ENCODE peak calls at places on chromosomes 5 and 9, in six cellular contexts. U is GM23338; R is nephron progenitor cell; K is colonic mucosa; Z is astrocyte of the spinal cord; J is CD4-positive, alpha-beta T cell. W is an unnamed sample.

GRCh38 chr5:103232393-103232999 is 26.1 kb upstream of the MACIR start:
- DNase-seq in K (no peak), U (peak; percentile 56), J (no peak), Z (peak; percentile 53), R (no peak), W (no peak)

GRCh38 chr5:138111937-138112336 is 27.3 kb downstream of the NME5 start:
- DNase-seq in U (no peak), J (no peak), K (no peak), Z (peak; percentile 3), R (no peak), W (no peak)

GRCh38 chr5:136626531-136626930 is 261.2 kb upstream of the TRPC7 start:
- DNase-seq in J (no peak), U (no peak), Z (no peak), K (no peak), R (no peak), W (no peak)

GRCh38 chr9:14312721-14313377 is 1.1 kb downstream of the NFIB start:
- DNase-seq in R (peak; percentile 59), U (peak; percentile 61), K (peak; percentile 47), J (no peak), Z (peak; percentile 48), W (no peak)

GRCh38 chr9:26462213-26462612 is 430.4 kb downstream of the CAAP1 start:
- DNase-seq in Z (peak; percentile 1), R (no peak), J (no peak), K (no peak), U (peak; percentile 71), W (no peak)

GRCh38 chr5:177476531-177477233 is 3.2 kb upstream of the DBN1 start:
- DNase-seq in R (no peak), K (no peak), Z (peak; percentile 56), U (peak; percentile 41), J (no peak), W (no peak)

GRCh38 chr5:2761921-2762488 is 10.5 kb upstream of the IRX2 start:
- DNase-seq in U (peak; percentile 27), K (no peak), Z (no peak), J (no peak), R (no peak), W (no peak)

GRCh38 chr5:95822038-95822407 is 503 bp downstream of the GLRX start:
- DNase-seq in J (no peak), K (peak; percentile 74), Z (peak; percentile 59), U (peak; percentile 71), R (peak; percentile 65), W (no peak)

GRCh38 chr5:8930021-8930420 is 615.9 kb downstream of the SEMA5A start:
- DNase-seq in J (no peak), K (no peak), Z (no peak), R (no peak), U (no peak), W (no peak)

GRCh38 chr5:38755171-38755570 is 90.6 kb upstream of the OSMR start:
- DNase-seq in K (no peak), J (no peak), R (no peak), Z (peak; percentile 82), U (no peak), W (no peak)

GRCh38 chr9:126915281-126915816 is 767 bp downstream of the RALGPS1 start:
- DNase-seq in K (peak; percentile 87), Z (no peak), U (peak; percentile 96), J (no peak), R (no peak), W (peak; percentile 75)

GRCh38 chr5:132753135-132753987 is 6.1 kb downstream of the CCNI2 start:
- DNase-seq in K (no peak), J (no peak), Z (no peak), R (no peak), U (peak; percentile 57), W (peak; percentile 28)

GRCh38 chr9:72333758-72334157 is 31.2 kb downstream of the ZFAND5 start:
- DNase-seq in U (peak; percentile 84), K (no peak), J (no peak), Z (no peak), R (no peak), W (no peak)

GRCh38 chr9:120612218-120612617 is 32.3 kb upstream of the CDK5RAP2 start:
- DNase-seq in R (no peak), Z (no peak), K (no peak), U (peak; percentile 44), J (no peak), W (no peak)

GRCh38 chr5:77181173-77181572 is 29.3 kb upstream of the PDE8B start:
- DNase-seq in Z (no peak), U (peak; percentile 58), R (peak; percentile 21), K (no peak), J (no peak), W (no peak)

GRCh38 chr9:14692918-14693861 is at the start of gene ZDHHC21:
- DNase-seq in Z (peak; percentile 51), R (peak; percentile 73), J (peak; percentile 45), U (peak; percentile 67), K (peak; percentile 75), W (peak; percentile 74)

GRCh38 chr9:135334953-135335460 is 144.6 kb upstream of the PPP1R26 start:
- DNase-seq in U (no peak), Z (no peak), R (no peak), K (no peak), J (no peak), W (no peak)

GRCh38 chr5:124057161-124057814 is 545.3 kb downstream of the CSNK1G3 start:
- DNase-seq in J (no peak), K (peak; percentile 64), U (no peak), Z (peak; percentile 47), R (peak; percentile 15), W (peak; percentile 39)

GRCh38 chr5:95617057-95617456 is 2.8 kb upstream of the GPR150 start:
- DNase-seq in K (no peak), U (no peak), R (no peak), Z (peak; percentile 23), J (no peak), W (no peak)

GRCh38 chr9:38367898-38368297 is 24.6 kb upstream of the ALDH1B1 start:
- DNase-seq in K (no peak), R (no peak), Z (no peak), U (no peak), J (no peak), W (no peak)

GRCh38 chr9:117403403-117403811 is 11.4 kb downstream of the ASTN2 start:
- DNase-seq in U (peak; percentile 20), J (no peak), R (no peak), Z (no peak), K (no peak), W (no peak)

GRCh38 chr5:141758316-141758965 is 76.4 kb upstream of the ARAP3 start:
- DNase-seq in J (no peak), K (no peak), U (peak; percentile 84), Z (no peak), R (peak; percentile 77), W (no peak)

GRCh38 chr5:42592401-42592800 is 164.2 kb upstream of the CCDC152 start:
- DNase-seq in U (no peak), K (no peak), R (no peak), Z (no peak), J (no peak), W (no peak)

GRCh38 chr5:96483878-96484277 is 50.8 kb upstream of the PCSK1 start:
- DNase-seq in Z (peak; percentile 64), K (no peak), R (peak; percentile 48), U (peak; percentile 67), J (no peak), W (no peak)

GRCh38 chr9:96514108-96514824 is 64.3 kb downstream of the HABP4 start:
- DNase-seq in J (no peak), Z (peak; percentile 75), U (no peak), K (no peak), R (no peak), W (no peak)
- TF ChIP-seq CTCF in J (no peak), Z (no peak), U (no peak), K (no peak), R (no peak), W (no peak)

DNA sequence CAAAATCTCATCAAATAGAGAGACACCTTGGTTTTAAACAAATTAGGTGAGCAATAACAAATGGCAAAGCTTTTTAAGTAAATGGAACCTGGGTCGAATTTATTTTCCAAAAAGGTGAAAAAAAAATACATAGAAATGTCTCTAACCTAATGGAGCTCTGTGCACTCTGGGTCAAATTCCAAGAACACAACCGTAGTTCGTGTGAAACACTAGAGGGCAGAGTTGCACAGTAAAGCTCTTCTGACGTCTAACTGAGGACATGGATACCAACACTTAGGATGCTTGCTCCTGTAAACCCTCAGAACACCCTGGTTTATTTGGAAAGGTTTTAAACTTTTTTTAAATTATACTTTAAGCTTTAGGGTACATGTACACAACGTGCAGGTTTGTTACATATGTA is 18.9 kb downstream of the MARCHF11 start:
- DNase-seq in R (peak; percentile 33), U (peak; percentile 89), J (no peak), Z (peak; percentile 50), K (peak; percentile 39), W (no peak)
- TF ChIP-seq CTCF in R (peak; percentile 74), U (peak; percentile 92), J (peak; percentile 52), Z (peak; percentile 75), K (peak; percentile 46), W (peak; percentile 37)

GRCh38 chr5:135553688-135554462 is 18.1 kb upstream of the NEUROG1 start:
- DNase-seq in U (peak; percentile 78), R (peak; percentile 41), K (peak; percentile 60), J (no peak), Z (no peak), W (no peak)
- TF ChIP-seq CTCF in U (peak; percentile 68), R (peak; percentile 27), K (peak; percentile 23), J (no peak), Z (peak; percentile 33), W (no peak)

DNA sequence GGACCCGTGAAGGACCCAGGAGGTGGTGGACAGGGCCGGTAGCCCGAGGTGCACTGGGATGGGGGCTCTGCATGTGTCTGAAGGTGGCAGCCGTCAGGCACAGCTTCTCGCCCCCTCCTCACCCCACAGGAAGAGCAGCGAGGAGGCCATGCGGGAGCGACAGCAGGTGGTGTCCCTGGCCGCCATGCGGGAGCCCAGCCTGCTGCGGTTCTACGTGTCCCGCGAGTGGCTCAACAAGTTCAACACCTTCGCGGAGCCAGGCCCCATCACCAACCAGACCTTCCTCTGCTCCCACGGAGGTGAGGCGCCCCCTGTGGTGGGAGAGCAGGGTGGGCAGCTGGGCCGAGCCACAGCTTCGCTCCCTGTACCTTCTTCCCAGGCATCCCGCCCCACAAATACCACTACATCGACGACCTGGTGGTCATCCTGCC is 39.9 kb downstream of the USP20 start:
- DNase-seq in Z (no peak), K (no peak), R (no peak), U (peak; percentile 69), J (no peak), W (no peak)
- TF ChIP-seq CTCF in Z (peak; percentile 15), K (no peak), R (peak; percentile 19), U (peak; percentile 35), J (no peak), W (no peak)

DNA sequence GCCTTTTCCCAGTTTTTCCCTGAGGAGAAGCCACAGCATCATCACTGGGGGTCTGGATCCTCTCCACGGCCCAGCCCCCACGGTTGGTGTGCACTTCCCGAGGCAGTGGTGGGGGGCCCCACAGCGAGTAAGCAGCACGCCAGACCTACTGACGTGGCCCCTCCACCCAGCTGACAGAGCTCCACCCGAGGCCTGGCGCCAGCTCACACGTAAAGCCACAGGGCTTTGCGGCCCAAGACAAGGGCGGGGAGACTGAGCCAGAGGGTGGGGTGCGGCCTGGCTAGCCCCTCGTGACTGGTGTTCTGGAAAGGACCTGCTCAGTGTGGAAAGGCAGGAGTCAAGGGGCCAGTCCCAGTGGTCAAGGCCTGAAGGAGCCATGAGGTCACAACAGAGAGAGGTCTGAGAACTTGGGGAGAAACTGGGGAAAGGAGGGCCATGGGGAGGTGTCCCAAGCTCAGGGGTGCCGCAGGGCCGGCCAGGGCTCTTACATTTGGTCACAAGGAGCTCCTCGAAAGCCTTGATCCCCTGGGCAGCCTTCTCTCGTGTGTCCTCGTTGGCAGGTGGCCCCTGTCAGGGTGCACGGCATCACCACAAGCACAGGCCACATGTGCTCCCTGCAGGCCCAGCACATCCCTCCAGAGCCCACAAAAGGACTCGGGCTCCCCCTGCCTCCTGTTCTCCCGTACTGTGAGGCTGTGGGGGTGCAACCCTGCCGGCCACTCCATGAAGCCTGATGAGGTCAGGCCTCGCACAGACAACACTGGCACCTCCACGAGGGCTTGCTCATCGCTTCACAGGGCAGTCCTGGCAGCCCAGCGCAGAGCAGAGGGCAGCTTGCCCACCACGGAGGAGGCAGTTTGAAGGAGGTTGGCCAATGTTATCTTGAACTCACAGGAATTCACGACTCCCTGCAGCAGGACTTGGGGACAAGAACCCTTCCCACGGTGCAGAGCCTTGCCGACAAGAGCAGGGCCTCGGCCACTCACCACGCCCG is 5.4 kb downstream of the SNAPC4 start:
- DNase-seq in J (no peak), Z (no peak), K (no peak), R (no peak), U (no peak), W (no peak)
- TF ChIP-seq CTCF in J (no peak), Z (no peak), K (no peak), R (no peak), U (no peak), W (no peak)